ENCODE peak calls at places on chromosomes 11 and 22, in six cellular contexts. S is IMR-90, L is mesenchymal stem cell, M is H9, X is neuronal stem cell, T is H1. B is an unnamed sample.

GRCh38 chr22:26894766-26895485 is 237.5 kb downstream of the MIAT start:
- DNase-seq in T (peak; percentile 17), S (peak; percentile 92), L (peak; percentile 98), X (no peak), M (no peak), B (no peak)

GRCh38 chr11:77126861-77127673 is 979 bp upstream of the MYO7A start:
- DNase-seq in M (peak; percentile 72), T (peak; percentile 89), S (peak; percentile 39), X (peak; percentile 64), L (peak; percentile 69), B (no peak)

GRCh38 chr11:12122083-12122482 is 11.7 kb downstream of the MICAL2 start:
- DNase-seq in T (peak; percentile 58), M (peak; percentile 74), S (no peak), X (no peak), L (no peak), B (peak; percentile 84)

GRCh38 chr11:120061761-120062560 is 76.0 kb downstream of the TRIM29 start:
- DNase-seq in T (peak; percentile 57), M (peak; percentile 74), S (no peak), X (peak; percentile 78), L (no peak), B (peak; percentile 20)

GRCh38 chr11:77081976-77082836 is 15.4 kb downstream of the CAPN5 start:
- DNase-seq in T (no peak), M (no peak), S (no peak), X (no peak), L (no peak), B (no peak)

GRCh38 chr11:10674440-10674855 is 19.1 kb downstream of the IRAG1 start:
- DNase-seq in L (peak; percentile 49), T (no peak), S (no peak), M (no peak), X (no peak), B (no peak)

GRCh38 chr11:8263109-8263768 is 439 bp downstream of the LMO1 start:
- DNase-seq in T (peak; percentile 68), L (no peak), X (no peak), M (peak; percentile 53), S (no peak), B (no peak)

GRCh38 chr11:7591107-7591894 is 77.5 kb downstream of the PPFIBP2 start:
- DNase-seq in L (no peak), T (no peak), X (no peak), S (no peak), M (no peak), B (no peak)

GRCh38 chr11:67179892-67180490 is 60.9 kb downstream of the KDM2A start:
- DNase-seq in L (no peak), M (no peak), T (no peak), S (no peak), X (no peak), B (no peak)

GRCh38 chr11:11849127-11849746 is 7.5 kb downstream of the USP47 start:
- DNase-seq in S (peak; percentile 62), T (no peak), X (peak; percentile 48), M (peak; percentile 62), L (peak; percentile 69), B (peak; percentile 42)

GRCh38 chr11:60946601-60947265 is 5.2 kb downstream of the SLC15A3 start:
- DNase-seq in M (no peak), T (no peak), X (no peak), S (no peak), L (no peak), B (peak; percentile 67)

GRCh38 chr11:55497068-55497467 is 57.2 kb upstream of the OR4C15 start:
- DNase-seq in X (no peak), T (no peak), L (no peak), M (no peak), S (no peak), B (no peak)

GRCh38 chr22:38021201-38021600 is 36.0 kb upstream of the PICK1 start:
- DNase-seq in T (no peak), X (no peak), L (no peak), S (no peak), M (no peak), B (no peak)

GRCh38 chr11:109644158-109644557 is 222.2 kb downstream of the C11orf87 start:
- DNase-seq in S (no peak), L (peak; percentile 93), T (no peak), X (no peak), M (no peak), B (no peak)

GRCh38 chr11:91296628-91297027 is 928.0 kb upstream of the FAT3 start:
- DNase-seq in M (no peak), T (no peak), X (no peak), L (peak; percentile 35), S (peak; percentile 63), B (no peak)

GRCh38 chr11:30131535-30131934 is 99.3 kb upstream of the FSHB start:
- DNase-seq in X (no peak), M (no peak), T (no peak), L (no peak), S (no peak), B (no peak)

DNA sequence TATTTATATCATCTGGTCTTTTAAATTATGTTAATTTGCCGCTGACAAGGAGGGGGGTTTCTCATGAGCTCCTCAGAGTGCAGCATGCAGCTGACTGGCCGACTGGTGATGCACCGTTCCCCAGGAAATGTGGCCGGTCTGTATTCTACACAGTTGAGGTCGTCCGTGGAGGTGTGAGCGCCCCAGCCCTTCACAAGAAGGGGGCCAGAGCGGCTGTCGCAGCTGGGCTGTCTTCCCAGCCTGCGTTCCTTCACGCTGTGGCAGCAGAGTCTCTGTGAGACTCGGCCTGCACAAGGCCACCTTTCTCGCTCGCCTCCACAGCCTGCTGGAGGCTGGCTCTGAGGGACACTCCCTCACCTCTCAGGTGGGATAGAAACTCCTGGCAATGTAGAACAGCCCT is 43.2 kb downstream of the AP2A2 start:
- DNase-seq in T (no peak), S (no peak), L (no peak), X (no peak), M (no peak), B (no peak)
- H3K14ac ChIP-seq in T (no peak overlapping the region), S (no peak overlapping the region), L (no peak overlapping the region), X (no peak overlapping the region), M (no peak overlapping the region), B (no peak overlapping the region)

DNA sequence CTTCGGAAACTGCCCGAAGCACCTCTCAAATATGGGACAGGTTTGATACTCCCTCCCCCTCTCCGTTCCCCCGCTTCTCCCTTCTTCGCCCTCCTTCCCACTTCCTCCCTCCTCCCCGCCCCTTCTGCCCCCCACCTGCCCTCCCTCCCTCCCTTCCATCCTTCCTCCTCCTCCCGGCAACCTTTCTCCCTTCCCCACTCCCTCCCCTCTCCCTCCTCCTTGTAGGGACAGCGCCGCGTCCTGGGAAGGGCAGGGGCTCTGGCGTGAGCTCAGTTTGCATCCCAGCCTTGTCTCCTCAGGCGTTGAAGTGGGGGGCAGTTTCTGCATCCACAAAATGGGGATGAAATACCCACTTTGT is 6.1 kb upstream of the NFAM1 start:
- DNase-seq in T (no peak), S (no peak), L (no peak), M (peak; percentile 75), X (no peak), B (no peak)
- H2BK5ac ChIP-seq in T (peak overlapping the region; percentile 90), S (no peak overlapping the region), L (no peak overlapping the region), M (no peak overlapping the region), X (peak overlapping the region; percentile 70), B (no peak overlapping the region)

DNA sequence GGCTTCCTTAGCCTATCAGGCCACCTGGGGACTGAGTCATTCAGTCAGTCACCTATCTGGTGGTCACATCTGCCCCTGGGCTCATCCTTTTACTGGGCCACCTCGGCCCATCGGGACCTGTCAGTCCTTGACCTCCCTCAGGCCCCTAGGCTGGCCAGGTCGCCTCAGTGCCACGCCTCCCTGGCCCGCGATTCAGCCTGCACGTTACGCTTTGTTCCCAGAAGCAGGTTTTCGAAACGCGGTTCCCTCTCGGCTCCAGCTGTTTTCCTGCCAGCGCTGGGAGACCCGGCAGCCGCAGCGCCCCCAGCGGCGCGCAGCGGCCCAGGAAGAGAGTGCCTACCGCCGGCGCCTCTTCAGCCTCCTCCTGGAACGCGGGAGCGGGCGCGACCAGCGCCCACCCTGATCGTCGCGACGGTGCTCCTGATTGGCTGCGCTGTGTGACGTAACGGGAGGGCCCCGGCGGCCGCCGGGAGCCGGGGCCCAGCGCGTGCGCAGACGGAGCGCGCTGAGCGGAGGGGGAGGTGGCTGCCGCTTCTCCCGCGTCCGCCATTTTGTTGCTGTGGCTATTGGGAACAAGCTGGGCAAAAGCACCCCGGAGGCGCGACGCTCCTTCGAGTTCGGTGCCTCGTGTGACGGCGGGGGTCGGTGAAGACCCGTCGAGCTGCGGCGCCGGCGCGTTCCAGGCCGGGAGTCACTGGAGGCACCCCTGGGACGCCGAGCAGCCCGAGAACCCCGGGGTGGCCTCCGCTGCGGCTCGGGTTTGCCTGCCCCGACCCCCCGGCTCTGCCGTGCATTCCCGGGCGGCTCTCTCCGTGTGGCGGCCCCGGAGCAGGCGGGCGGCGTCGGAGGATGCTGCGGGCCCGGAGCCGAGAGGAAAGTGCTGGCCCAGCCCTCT is at the start of gene CRKL:
- DNase-seq in M (peak; percentile 98), X (peak; percentile 98), T (peak; percentile 94), L (peak; percentile 97), S (peak; percentile 97), B (peak; percentile 100)
- H3K14ac ChIP-seq in M (peak within 1 kb of the TSS; percentile 96), X (peak within 1 kb of the TSS; percentile 84), T (no peak within 1 kb of the TSS), L (peak within 1 kb of the TSS; percentile 99), S (peak within 1 kb of the TSS; percentile 98), B (peak within 1 kb of the TSS; percentile 99)

GRCh38 chr22:39252461-39253391 is 7.9 kb upstream of the PDGFB start:
- DNase-seq in S (peak; percentile 25), X (no peak), M (no peak), T (no peak), L (no peak), B (no peak)
- H2BK5ac ChIP-seq in S (peak overlapping the region; percentile 69), X (no peak overlapping the region), M (no peak overlapping the region), T (no peak overlapping the region), L (no peak overlapping the region), B (no peak overlapping the region)

B was measured in trophoblast cell.